ENCODE peak calls at places on chromosome 6, in six cellular contexts. G is HCEC 1CT, P is upper lobe of left lung, F is astrocyte, K is NCI-H524, Q is EL. T is an unnamed sample.
A peak's percentile ranks its signal among the peaks of the same experiment; 100 is the strongest.

GRCh38 chr6:154298297-154298696 is 58.3 kb downstream of the IPCEF1 start:
- DNase-seq in K (no peak), P (no peak), G (no peak), Q (no peak), F (peak; percentile 62), T (no peak)

GRCh38 chr6:51929934-51930574 is 157.4 kb downstream of the PKHD1 start:
- DNase-seq in P (no peak), G (no peak), Q (no peak), F (no peak), K (no peak), T (no peak)

GRCh38 chr6:7697820-7698623 is 27.9 kb upstream of the BMP6 start:
- DNase-seq in Q (peak; percentile 81), K (no peak), G (peak; percentile 83), F (peak; percentile 89), P (peak; percentile 77), T (peak; percentile 37)

GRCh38 chr6:39905640-39905975 is 28.7 kb downstream of the MOCS1 start:
- DNase-seq in F (no peak), P (no peak), Q (no peak), K (no peak), G (no peak), T (no peak)

GRCh38 chr6:30816791-30817739 is 67.3 kb upstream of the DDR1 start:
- DNase-seq in P (no peak), G (no peak), Q (no peak), K (no peak), F (no peak), T (no peak)

GRCh38 chr6:142187209-142187608 is 40.1 kb downstream of the VTA1 start:
- DNase-seq in G (peak; percentile 68), Q (no peak), K (no peak), P (no peak), F (peak; percentile 56), T (peak; percentile 52)

GRCh38 chr6:2108700-2109306 is 136.6 kb downstream of the GMDS start:
- DNase-seq in K (peak; percentile 59), Q (no peak), G (no peak), F (no peak), P (no peak), T (no peak)

GRCh38 chr6:24402697-24403500 is at the start of gene MRS2:
- DNase-seq in P (peak; percentile 94), Q (peak; percentile 72), K (peak; percentile 84), F (peak; percentile 60), G (peak; percentile 52), T (peak; percentile 80)

GRCh38 chr6:135163440-135163738 is 17.7 kb upstream of the MYB start:
- DNase-seq in P (no peak), Q (no peak), F (no peak), G (no peak), K (no peak), T (no peak)

GRCh38 chr6:35508027-35508426 is 4.7 kb downstream of the TULP1 start:
- DNase-seq in G (no peak), F (no peak), P (no peak), Q (no peak), K (no peak), T (no peak)

GRCh38 chr6:155103816-155104366 is 108.8 kb downstream of the TIAM2 start:
- DNase-seq in K (no peak), G (peak; percentile 8), P (no peak), F (peak; percentile 62), Q (peak; percentile 39), T (no peak)

GRCh38 chr6:55058682-55059081 is 115.6 kb upstream of the HCRTR2 start:
- DNase-seq in G (no peak), Q (no peak), K (peak; percentile 93), P (no peak), F (no peak), T (no peak)

GRCh38 chr6:23329091-23329490 is 759.7 kb downstream of the HDGFL1 start:
- DNase-seq in P (no peak), G (no peak), Q (no peak), K (peak; percentile 80), F (no peak), T (no peak)

GRCh38 chr6:52653151-52653550 is 17.8 kb upstream of the TMEM14A start:
- DNase-seq in Q (no peak), F (no peak), G (peak; percentile 33), K (no peak), P (no peak), T (no peak)

GRCh38 chr6:78397537-78397936 is 469.8 kb upstream of the IRAK1BP1 start:
- DNase-seq in G (no peak), K (no peak), P (no peak), F (no peak), Q (no peak), T (no peak)

GRCh38 chr6:25017486-25017885 is 81.7 kb upstream of the RIPOR2 start:
- DNase-seq in G (no peak), P (peak; percentile 80), Q (no peak), K (no peak), F (peak; percentile 41), T (no peak)

T was measured in RKO.